ENCODE peak calls at places on chromosomes 2 and 18, in ten cellular contexts. One of them, this sample, is unnamed.

GRCh38 chr2:127683766-127684165 is 8.4 kb upstream of the LIMS2 start:
- DNase-seq in tibial artery: no peak
- DNase-seq in lower lobe of right lung: no peak
- DNase-seq in IMR-90: peak
- DNase-seq in CD8-positive, alpha-beta T cell: no peak
- DNase-seq in astrocyte of the spinal cord: no peak
- DNase-seq in fibroblast of lung: no peak
- DNase-seq in adrenal gland: no peak
- DNase-seq in uterus: no peak
- DNase-seq in upper lobe of right lung: no peak
- DNase-seq in this sample: no peak

GRCh38 chr18:12657849-12658829 is at the start of gene SPIRE1:
- DNase-seq in tibial artery: peak
- DNase-seq in lower lobe of right lung: peak
- DNase-seq in IMR-90: peak
- DNase-seq in CD8-positive, alpha-beta T cell: peak
- DNase-seq in astrocyte of the spinal cord: peak
- DNase-seq in fibroblast of lung: peak
- DNase-seq in adrenal gland: peak
- DNase-seq in uterus: peak
- DNase-seq in upper lobe of right lung: peak
- DNase-seq in this sample: peak

GRCh38 chr2:26911911-26912861 is 58.3 kb upstream of the MAPRE3 start:
- DNase-seq in tibial artery: no peak
- DNase-seq in lower lobe of right lung: no peak
- DNase-seq in IMR-90: no peak
- DNase-seq in CD8-positive, alpha-beta T cell: no peak
- DNase-seq in astrocyte of the spinal cord: no peak
- DNase-seq in fibroblast of lung: no peak
- DNase-seq in adrenal gland: no peak
- DNase-seq in uterus: no peak
- DNase-seq in upper lobe of right lung: no peak
- DNase-seq in this sample: no peak

GRCh38 chr2:222440670-222441422 is 16.5 kb downstream of the SGPP2 start:
- DNase-seq in tibial artery: no peak
- DNase-seq in lower lobe of right lung: no peak
- DNase-seq in IMR-90: peak
- DNase-seq in CD8-positive, alpha-beta T cell: no peak
- DNase-seq in astrocyte of the spinal cord: peak
- DNase-seq in fibroblast of lung: peak
- DNase-seq in adrenal gland: peak
- DNase-seq in uterus: peak
- DNase-seq in upper lobe of right lung: no peak
- DNase-seq in this sample: peak

GRCh38 chr2:111900859-111901258 is 2.5 kb downstream of the MERTK start:
- DNase-seq in tibial artery: no peak
- DNase-seq in lower lobe of right lung: no peak
- DNase-seq in IMR-90: peak
- DNase-seq in CD8-positive, alpha-beta T cell: no peak
- DNase-seq in astrocyte of the spinal cord: peak
- DNase-seq in fibroblast of lung: peak
- DNase-seq in adrenal gland: peak
- DNase-seq in uterus: no peak
- DNase-seq in upper lobe of right lung: no peak
- DNase-seq in this sample: peak

GRCh38 chr2:162333968-162334367 is 10.0 kb upstream of the GCA start:
- DNase-seq in tibial artery: no peak
- DNase-seq in lower lobe of right lung: no peak
- DNase-seq in IMR-90: peak
- DNase-seq in CD8-positive, alpha-beta T cell: no peak
- DNase-seq in astrocyte of the spinal cord: no peak
- DNase-seq in fibroblast of lung: no peak
- DNase-seq in adrenal gland: no peak
- DNase-seq in uterus: no peak
- DNase-seq in upper lobe of right lung: no peak
- DNase-seq in this sample: peak

GRCh38 chr2:9249036-9249800 is 42.6 kb downstream of the ASAP2 start:
- DNase-seq in tibial artery: no peak
- DNase-seq in lower lobe of right lung: no peak
- DNase-seq in IMR-90: peak
- DNase-seq in CD8-positive, alpha-beta T cell: no peak
- DNase-seq in astrocyte of the spinal cord: peak
- DNase-seq in fibroblast of lung: peak
- DNase-seq in adrenal gland: no peak
- DNase-seq in uterus: no peak
- DNase-seq in upper lobe of right lung: no peak
- DNase-seq in this sample: peak

GRCh38 chr2:24638568-24638967 is 147.5 kb downstream of the NCOA1 start:
- DNase-seq in tibial artery: no peak
- DNase-seq in lower lobe of right lung: no peak
- DNase-seq in IMR-90: no peak
- DNase-seq in CD8-positive, alpha-beta T cell: no peak
- DNase-seq in astrocyte of the spinal cord: no peak
- DNase-seq in fibroblast of lung: no peak
- DNase-seq in adrenal gland: no peak
- DNase-seq in uterus: no peak
- DNase-seq in upper lobe of right lung: no peak
- DNase-seq in this sample: no peak

GRCh38 chr2:166518634-166519390 is 24.8 kb upstream of the SCN7A start:
- DNase-seq in tibial artery: no peak
- DNase-seq in lower lobe of right lung: no peak
- DNase-seq in IMR-90: peak
- DNase-seq in CD8-positive, alpha-beta T cell: no peak
- DNase-seq in astrocyte of the spinal cord: no peak
- DNase-seq in fibroblast of lung: no peak
- DNase-seq in adrenal gland: no peak
- DNase-seq in uterus: no peak
- DNase-seq in upper lobe of right lung: no peak
- DNase-seq in this sample: no peak

GRCh38 chr2:106269591-106270291 is 75.6 kb upstream of the UXS1 start:
- DNase-seq in tibial artery: no peak
- DNase-seq in lower lobe of right lung: peak
- DNase-seq in IMR-90: no peak
- DNase-seq in CD8-positive, alpha-beta T cell: no peak
- DNase-seq in astrocyte of the spinal cord: no peak
- DNase-seq in fibroblast of lung: no peak
- DNase-seq in adrenal gland: no peak
- DNase-seq in uterus: no peak
- DNase-seq in upper lobe of right lung: peak
- DNase-seq in this sample: no peak

GRCh38 chr2:240469747-240470146 is 34.3 kb downstream of the GPC1 start:
- DNase-seq in tibial artery: no peak
- DNase-seq in lower lobe of right lung: no peak
- DNase-seq in IMR-90: no peak
- DNase-seq in CD8-positive, alpha-beta T cell: no peak
- DNase-seq in astrocyte of the spinal cord: no peak
- DNase-seq in fibroblast of lung: no peak
- DNase-seq in adrenal gland: peak
- DNase-seq in uterus: no peak
- DNase-seq in upper lobe of right lung: no peak
- DNase-seq in this sample: no peak

GRCh38 chr2:60406192-60406591 is 147.3 kb downstream of the BCL11A start:
- DNase-seq in tibial artery: no peak
- DNase-seq in lower lobe of right lung: no peak
- DNase-seq in IMR-90: no peak
- DNase-seq in CD8-positive, alpha-beta T cell: no peak
- DNase-seq in astrocyte of the spinal cord: no peak
- DNase-seq in fibroblast of lung: no peak
- DNase-seq in adrenal gland: no peak
- DNase-seq in uterus: no peak
- DNase-seq in upper lobe of right lung: no peak
- DNase-seq in this sample: no peak

GRCh38 chr2:15042824-15043223 is 410.3 kb downstream of the LRATD1 start:
- DNase-seq in tibial artery: no peak
- DNase-seq in lower lobe of right lung: no peak
- DNase-seq in IMR-90: peak
- DNase-seq in CD8-positive, alpha-beta T cell: no peak
- DNase-seq in astrocyte of the spinal cord: peak
- DNase-seq in fibroblast of lung: peak
- DNase-seq in adrenal gland: no peak
- DNase-seq in uterus: no peak
- DNase-seq in upper lobe of right lung: no peak
- DNase-seq in this sample: peak

GRCh38 chr2:224584111-224584764 is 925 bp downstream of the CUL3 start:
- DNase-seq in tibial artery: no peak
- DNase-seq in lower lobe of right lung: peak
- DNase-seq in IMR-90: peak
- DNase-seq in CD8-positive, alpha-beta T cell: peak
- DNase-seq in astrocyte of the spinal cord: peak
- DNase-seq in fibroblast of lung: peak
- DNase-seq in adrenal gland: peak
- DNase-seq in uterus: peak
- DNase-seq in upper lobe of right lung: peak
- DNase-seq in this sample: peak

GRCh38 chr2:186903183-186903582 is 54.2 kb upstream of the ZSWIM2 start:
- DNase-seq in tibial artery: no peak
- DNase-seq in lower lobe of right lung: no peak
- DNase-seq in IMR-90: no peak
- DNase-seq in CD8-positive, alpha-beta T cell: no peak
- DNase-seq in astrocyte of the spinal cord: peak
- DNase-seq in fibroblast of lung: peak
- DNase-seq in adrenal gland: no peak
- DNase-seq in uterus: no peak
- DNase-seq in upper lobe of right lung: no peak
- DNase-seq in this sample: peak

GRCh38 chr2:217941886-217942728 is 60.7 kb downstream of the TNS1 start:
- DNase-seq in tibial artery: peak
- DNase-seq in lower lobe of right lung: no peak
- DNase-seq in IMR-90: no peak
- DNase-seq in CD8-positive, alpha-beta T cell: no peak
- DNase-seq in astrocyte of the spinal cord: no peak
- DNase-seq in fibroblast of lung: no peak
- DNase-seq in adrenal gland: no peak
- DNase-seq in uterus: no peak
- DNase-seq in upper lobe of right lung: peak
- DNase-seq in this sample: no peak

GRCh38 chr18:3238742-3239141 is 8.9 kb upstream of the MYL12A start:
- DNase-seq in tibial artery: no peak
- DNase-seq in lower lobe of right lung: no peak
- DNase-seq in IMR-90: no peak
- DNase-seq in CD8-positive, alpha-beta T cell: no peak
- DNase-seq in astrocyte of the spinal cord: no peak
- DNase-seq in fibroblast of lung: no peak
- DNase-seq in adrenal gland: no peak
- DNase-seq in uterus: no peak
- DNase-seq in upper lobe of right lung: no peak
- DNase-seq in this sample: no peak
- TF ChIP-seq CTCF in tibial artery: no peak
- TF ChIP-seq CTCF in lower lobe of right lung: no peak
- TF ChIP-seq CTCF in IMR-90: peak
- TF ChIP-seq CTCF in CD8-positive, alpha-beta T cell: no peak
- TF ChIP-seq CTCF in astrocyte of the spinal cord: peak
- TF ChIP-seq CTCF in fibroblast of lung: peak
- TF ChIP-seq CTCF in adrenal gland: no peak
- TF ChIP-seq CTCF in uterus: no peak
- TF ChIP-seq CTCF in upper lobe of right lung: no peak
- TF ChIP-seq CTCF in this sample: peak

DNA sequence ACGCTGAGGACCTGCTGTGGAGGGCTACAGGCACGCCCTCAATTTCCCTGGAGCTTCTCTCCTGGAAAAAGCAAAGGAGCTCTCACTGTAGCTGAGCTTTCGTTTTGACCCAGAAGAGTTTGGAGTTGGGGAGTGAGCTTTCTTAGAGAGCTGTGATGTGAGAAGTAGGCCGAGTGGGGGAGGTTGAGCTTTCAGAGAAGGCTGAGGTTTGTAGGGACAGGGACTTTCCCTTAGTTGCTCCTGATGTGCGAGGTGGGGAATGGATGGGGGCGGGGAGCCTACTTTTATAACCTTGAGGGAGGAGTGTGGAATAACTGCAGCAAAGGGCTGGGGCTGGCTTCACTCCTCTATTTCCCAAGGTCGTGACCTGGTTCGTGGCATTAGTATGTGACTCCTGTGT is 47.1 kb downstream of the ZNF532 start:
- DNase-seq in tibial artery: no peak
- DNase-seq in lower lobe of right lung: no peak
- DNase-seq in IMR-90: peak
- DNase-seq in CD8-positive, alpha-beta T cell: no peak
- DNase-seq in astrocyte of the spinal cord: peak
- DNase-seq in fibroblast of lung: no peak
- DNase-seq in adrenal gland: peak
- DNase-seq in uterus: no peak
- DNase-seq in upper lobe of right lung: no peak
- DNase-seq in this sample: peak
- H3K4me3 ChIP-seq in tibial artery: peak
- H3K4me3 ChIP-seq in lower lobe of right lung: no peak
- H3K4me3 ChIP-seq in IMR-90: no peak
- H3K4me3 ChIP-seq in CD8-positive, alpha-beta T cell: no peak
- H3K4me3 ChIP-seq in astrocyte of the spinal cord: no peak
- H3K4me3 ChIP-seq in fibroblast of lung: no peak
- H3K4me3 ChIP-seq in adrenal gland: no peak
- H3K4me3 ChIP-seq in uterus: no peak
- H3K4me3 ChIP-seq in upper lobe of right lung: no peak
- H3K4me3 ChIP-seq in this sample: no peak

GRCh38 chr18:8358066-8358795 is 251.0 kb upstream of the RAB12 start:
- DNase-seq in tibial artery: no peak
- DNase-seq in lower lobe of right lung: no peak
- DNase-seq in IMR-90: no peak
- DNase-seq in CD8-positive, alpha-beta T cell: no peak
- DNase-seq in astrocyte of the spinal cord: no peak
- DNase-seq in fibroblast of lung: no peak
- DNase-seq in adrenal gland: no peak
- DNase-seq in uterus: no peak
- DNase-seq in upper lobe of right lung: no peak
- DNase-seq in this sample: no peak
- TF ChIP-seq CTCF in tibial artery: no peak
- TF ChIP-seq CTCF in lower lobe of right lung: no peak
- TF ChIP-seq CTCF in IMR-90: no peak
- TF ChIP-seq CTCF in CD8-positive, alpha-beta T cell: no peak
- TF ChIP-seq CTCF in astrocyte of the spinal cord: no peak
- TF ChIP-seq CTCF in fibroblast of lung: no peak
- TF ChIP-seq CTCF in adrenal gland: no peak
- TF ChIP-seq CTCF in uterus: no peak
- TF ChIP-seq CTCF in upper lobe of right lung: no peak
- TF ChIP-seq CTCF in this sample: no peak

DNA sequence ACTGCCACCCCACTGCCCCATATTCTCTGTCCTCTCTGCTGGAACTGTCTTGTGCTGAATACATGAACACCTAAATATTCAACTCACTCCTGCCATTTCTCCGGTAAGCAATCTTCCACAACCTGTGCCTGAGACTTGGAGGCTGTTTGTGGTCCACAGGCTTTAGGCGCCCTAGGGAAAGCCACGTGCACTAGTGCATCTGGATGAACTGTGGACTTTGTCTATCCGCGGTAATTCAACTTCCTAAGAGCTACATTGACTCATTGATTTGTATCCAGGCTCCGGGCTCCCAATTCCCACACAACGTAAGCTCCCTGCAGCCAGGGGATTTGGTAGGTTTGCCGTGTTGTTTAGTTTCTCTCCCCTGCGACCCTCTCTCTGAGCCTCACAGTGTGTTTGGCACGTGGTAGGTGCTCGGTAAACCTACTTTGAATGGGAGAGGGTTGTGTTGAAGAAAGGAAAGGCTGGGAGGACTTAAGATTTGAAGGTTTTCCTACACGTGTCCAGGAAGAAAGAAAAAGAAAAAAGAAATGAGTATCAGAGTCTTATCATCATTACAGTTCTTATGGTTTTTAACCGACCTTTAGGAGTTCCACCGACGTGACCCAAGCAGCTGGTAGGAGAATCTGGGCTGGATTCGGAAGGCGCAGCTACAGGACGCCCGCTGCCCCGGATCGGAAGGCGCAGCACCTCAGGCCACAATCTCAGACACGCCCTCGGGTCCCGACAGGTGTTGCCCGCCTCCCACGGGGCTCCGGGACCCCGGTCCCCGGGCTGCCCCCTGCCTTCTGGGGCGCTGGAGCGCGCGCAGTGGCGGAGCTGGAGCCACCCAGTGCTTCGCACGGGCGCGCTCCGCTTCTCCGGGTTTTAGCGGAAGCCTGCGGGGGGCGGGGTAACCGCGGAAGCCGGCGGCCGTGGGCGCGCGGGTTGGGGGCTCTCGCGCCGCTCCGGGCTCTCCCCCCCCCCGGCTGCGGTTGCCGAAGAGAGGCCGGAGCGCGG is 718.4 kb downstream of the DPP10 start:
- DNase-seq in tibial artery: no peak
- DNase-seq in lower lobe of right lung: no peak
- DNase-seq in IMR-90: no peak
- DNase-seq in CD8-positive, alpha-beta T cell: no peak
- DNase-seq in astrocyte of the spinal cord: no peak
- DNase-seq in fibroblast of lung: no peak
- DNase-seq in adrenal gland: peak
- DNase-seq in uterus: no peak
- DNase-seq in upper lobe of right lung: peak
- DNase-seq in this sample: no peak
- H3K4me3 ChIP-seq in tibial artery: peak
- H3K4me3 ChIP-seq in lower lobe of right lung: peak
- H3K4me3 ChIP-seq in IMR-90: no peak
- H3K4me3 ChIP-seq in CD8-positive, alpha-beta T cell: no peak
- H3K4me3 ChIP-seq in astrocyte of the spinal cord: no peak
- H3K4me3 ChIP-seq in fibroblast of lung: no peak
- H3K4me3 ChIP-seq in adrenal gland: no peak
- H3K4me3 ChIP-seq in uterus: no peak
- H3K4me3 ChIP-seq in upper lobe of right lung: peak
- H3K4me3 ChIP-seq in this sample: no peak

This sample was measured in fibroblast of mammary gland.